ENCODE peak calls at places on chromosomes 7 and 10, in eight cellular contexts. C is activated CD8-positive, alpha-beta T cell treated with anti-CD3 and anti-CD28 coated beads for 36 hours; B is AG10803; O is lung; T is MM.1S; X is glutamatergic neuron; D is HCT116; R is neural crest cell. J is an unnamed sample.

GRCh38 chr7:127598318-127598717 is 4.8 kb downstream of the FSCN3 start:
- DNase-seq in T (no peak), D (peak; percentile 49), R (no peak), O (no peak), X (no peak), C (peak; percentile 16), B (no peak), J (no peak)

GRCh38 chr7:159012353-159013069 is 132.2 kb downstream of the VIPR2 start:
- DNase-seq in B (no peak), C (no peak), R (no peak), O (peak; percentile 61), X (no peak), D (no peak), T (no peak), J (no peak)

GRCh38 chr10:122276611-122277205 is 5.6 kb downstream of the BTBD16 start:
- DNase-seq in O (no peak), D (peak; percentile 48), X (no peak), R (no peak), B (peak; percentile 52), T (no peak), C (no peak), J (no peak)

GRCh38 chr10:4804505-4804904 is 21.5 kb upstream of the AKR1E2 start:
- DNase-seq in B (peak; percentile 78), T (no peak), R (no peak), X (no peak), O (no peak), D (no peak), C (no peak), J (no peak)

GRCh38 chr10:4663162-4663992 is 162.6 kb upstream of the AKR1E2 start:
- DNase-seq in B (peak; percentile 100), O (peak; percentile 82), T (no peak), X (no peak), D (peak; percentile 97), C (peak; percentile 4), R (no peak), J (peak; percentile 95)

GRCh38 chr7:82319674-82320118 is 123.9 kb downstream of the CACNA2D1 start:
- DNase-seq in R (no peak), C (no peak), O (peak; percentile 30), T (no peak), X (peak; percentile 43), D (no peak), B (peak; percentile 92), J (peak; percentile 84)

GRCh38 chr7:137940656-137941518 is 61.0 kb downstream of the CREB3L2 start:
- DNase-seq in B (peak; percentile 49), D (no peak), R (no peak), C (no peak), T (no peak), O (no peak), X (no peak), J (no peak)

GRCh38 chr7:67019562-67020390 is 23.1 kb downstream of the TYW1 start:
- DNase-seq in C (peak; percentile 11), O (no peak), B (peak; percentile 59), T (no peak), D (no peak), X (no peak), R (no peak), J (no peak)

GRCh38 chr7:155291045-155291530 is 6.6 kb upstream of the INSIG1 start:
- DNase-seq in O (peak; percentile 71), D (peak; percentile 80), C (peak; percentile 66), X (no peak), T (no peak), R (no peak), B (peak; percentile 23), J (no peak)

GRCh38 chr10:61284222-61284890 is 168.8 kb downstream of the TMEM26 start:
- DNase-seq in C (no peak), O (no peak), B (peak; percentile 69), T (peak; percentile 58), D (peak; percentile 34), R (no peak), X (no peak), J (no peak)

GRCh38 chr10:224571-224970 is 89.3 kb downstream of the ZMYND11 start:
- DNase-seq in B (no peak), D (no peak), X (no peak), T (peak; percentile 27), O (no peak), R (no peak), C (no peak), J (no peak)

GRCh38 chr10:30999084-30999712 is 32.5 kb downstream of the ZNF438 start:
- DNase-seq in C (peak; percentile 10), R (no peak), B (peak; percentile 30), T (no peak), O (no peak), X (no peak), D (no peak), J (no peak)

GRCh38 chr7:101783381-101784181 is 33.8 kb upstream of the CUX1 start:
- DNase-seq in R (no peak), C (no peak), T (no peak), X (no peak), B (no peak), O (no peak), D (no peak), J (no peak)

GRCh38 chr7:78311176-78311575 is 512.6 kb downstream of the PHTF2 start:
- DNase-seq in B (peak; percentile 24), T (no peak), C (no peak), R (no peak), D (no peak), X (no peak), O (no peak), J (no peak)

GRCh38 chr10:119736220-119736619 is 10.4 kb downstream of the INPP5F start:
- DNase-seq in B (no peak), O (no peak), T (no peak), X (no peak), C (no peak), D (no peak), R (no peak), J (no peak)

GRCh38 chr7:116142850-116143249 is 67.5 kb upstream of the TES start:
- DNase-seq in C (peak; percentile 59), B (no peak), D (no peak), T (no peak), R (no peak), O (no peak), X (no peak), J (no peak)

GRCh38 chr7:113289140-113289740 is 170.9 kb upstream of the SMIM30 start:
- DNase-seq in R (no peak), D (peak; percentile 51), T (peak; percentile 58), X (no peak), O (no peak), C (peak; percentile 8), B (peak; percentile 62), J (peak; percentile 34)

GRCh38 chr10:128078136-128078969 is 47.9 kb downstream of the MKI67 start:
- DNase-seq in R (peak; percentile 65), C (peak; percentile 57), T (peak; percentile 49), D (peak; percentile 28), O (no peak), B (peak; percentile 42), X (peak; percentile 81), J (no peak)

GRCh38 chr7:132580717-132581285 is 4.5 kb upstream of the PLXNA4 start:
- DNase-seq in X (peak; percentile 78), R (peak; percentile 82), C (peak; percentile 85), T (peak; percentile 78), B (peak; percentile 79), D (peak; percentile 62), O (peak; percentile 61), J (peak; percentile 46)

GRCh38 chr7:11896663-11897062 is 64.7 kb upstream of the THSD7A start:
- DNase-seq in T (no peak), R (no peak), B (no peak), X (no peak), D (no peak), C (no peak), O (no peak), J (no peak)

GRCh38 chr7:1081931-1082401 is 5.9 kb upstream of the GPER1 start:
- DNase-seq in X (no peak), T (no peak), C (no peak), R (no peak), D (no peak), B (no peak), O (no peak), J (no peak)

GRCh38 chr10:122567056-122567660 is 6.6 kb downstream of the DMBT1 start:
- DNase-seq in B (peak; percentile 5), X (peak; percentile 35), T (no peak), C (peak; percentile 68), D (peak; percentile 28), R (peak; percentile 6), O (no peak), J (no peak)

GRCh38 chr10:24882047-24882698 is 70.2 kb downstream of the PRTFDC1 start:
- DNase-seq in X (no peak), O (no peak), B (peak; percentile 81), D (no peak), T (no peak), R (no peak), C (peak; percentile 75), J (no peak)

GRCh38 chr7:156675721-156676120 is 35.1 kb downstream of the RNF32 start:
- DNase-seq in O (no peak), B (no peak), C (no peak), X (no peak), D (no peak), R (no peak), T (no peak), J (no peak)

GRCh38 chr10:132607961-132608495 is 70.4 kb downstream of the INPP5A start:
- DNase-seq in B (no peak), T (no peak), X (no peak), D (no peak), C (no peak), R (no peak), O (no peak), J (no peak)

GRCh38 chr10:13759167-13759566 is 172.4 kb downstream of the PRPF18 start:
- DNase-seq in B (peak; percentile 45), T (no peak), D (no peak), R (no peak), X (peak; percentile 29), C (no peak), O (no peak), J (no peak)

GRCh38 chr7:44811093-44811492 is 14.6 kb downstream of the PPIA start:
- DNase-seq in B (no peak), O (no peak), X (no peak), R (no peak), C (no peak), D (no peak), T (no peak), J (no peak)

GRCh38 chr10:124742418-124743187 is 1.6 kb downstream of the FAM53B start:
- DNase-seq in X (peak; percentile 60), B (peak; percentile 33), R (peak; percentile 26), C (no peak), D (no peak), T (peak; percentile 37), O (peak; percentile 32), J (no peak)
- TF ChIP-seq CTCF in X (peak; percentile 28), B (peak; percentile 45), R (peak; percentile 37), C (no peak), D (peak; percentile 36), T (peak; percentile 38), O (no peak), J (peak; percentile 33)

GRCh38 chr7:87361320-87361719 is 15.9 kb downstream of the CROT start:
- DNase-seq in R (no peak), T (no peak), O (no peak), B (no peak), X (no peak), D (no peak), C (no peak), J (no peak)
- TF ChIP-seq CTCF in R (no peak), T (no peak), O (no peak), B (no peak), X (no peak), D (no peak), C (no peak), J (no peak)

GRCh38 chr7:151312831-151313809 is 28.5 kb upstream of the NUB1 start:
- DNase-seq in B (no peak), D (no peak), C (no peak), X (no peak), T (no peak), O (no peak), R (no peak), J (no peak)
- TF ChIP-seq CTCF in B (no peak), D (no peak), C (no peak), X (no peak), T (no peak), O (no peak), R (no peak), J (no peak)

GRCh38 chr10:95445837-95446347 is 115.3 kb downstream of the SORBS1 start:
- DNase-seq in R (peak; percentile 40), X (no peak), T (peak; percentile 75), O (peak; percentile 78), D (peak; percentile 80), C (peak; percentile 44), B (peak; percentile 84), J (peak; percentile 41)
- TF ChIP-seq CTCF in R (peak; percentile 82), X (peak; percentile 86), T (peak; percentile 89), O (peak; percentile 64), D (peak; percentile 90), C (peak; percentile 89), B (peak; percentile 89), J (peak; percentile 74)